ENCODE peak calls at places on chromosomes 2 and 18, in nine cellular contexts. K, J, M, Q, H, R, D, E and O are unnamed samples.

GRCh38 chr2:138814123-138814883 is 34.1 kb upstream of the NXPH2 start:
- DNase-seq in K (no peak), M (no peak), Q (peak; percentile 16), D (no peak), J (peak; percentile 4), R (no peak), H (peak; percentile 13), E (no peak), O (peak; percentile 5)

GRCh38 chr18:8730080-8730827 is 24.9 kb downstream of the MTCL1 start:
- DNase-seq in Q (no peak), R (no peak), J (peak; percentile 83), D (no peak), E (no peak), M (no peak), H (no peak), K (peak; percentile 84), O (no peak)

GRCh38 chr18:12074734-12075133 is 18.9 kb upstream of the ANKRD62 start:
- DNase-seq in M (no peak), J (no peak), K (no peak), D (no peak), Q (no peak), H (peak; percentile 24), E (no peak), R (peak; percentile 14), O (no peak)

GRCh38 chr2:1581965-1582625 is 162.2 kb downstream of the PXDN start:
- DNase-seq in D (no peak), H (peak; percentile 26), Q (no peak), E (no peak), M (no peak), R (peak; percentile 70), K (no peak), J (no peak), O (no peak)

GRCh38 chr2:157182834-157183396 is 74.6 kb upstream of the GALNT5 start:
- DNase-seq in R (peak; percentile 86), M (no peak), J (peak; percentile 87), E (no peak), D (no peak), H (no peak), Q (no peak), K (no peak), O (no peak)

GRCh38 chr2:219041252-219041651 is at the start of gene CFAP65:
- DNase-seq in M (no peak), E (no peak), R (peak; percentile 70), D (no peak), K (no peak), Q (peak; percentile 61), H (peak; percentile 83), J (peak; percentile 50), O (peak; percentile 88)

GRCh38 chr2:97068074-97068473 is 26.6 kb downstream of the FAHD2B start:
- DNase-seq in J (no peak), D (no peak), E (no peak), Q (no peak), H (no peak), M (no peak), R (no peak), K (no peak), O (no peak)

GRCh38 chr2:172792711-172793110 is 57.1 kb downstream of the RAPGEF4 start:
- DNase-seq in M (no peak), J (no peak), E (no peak), R (peak; percentile 21), K (no peak), Q (no peak), H (no peak), D (no peak), O (no peak)

GRCh38 chr2:121329786-121330185 is 44.8 kb upstream of the TFCP2L1 start:
- DNase-seq in K (no peak), M (peak; percentile 57), D (no peak), H (no peak), R (no peak), E (no peak), Q (no peak), J (no peak), O (no peak)

GRCh38 chr2:45007961-45008295 is 1.3 kb downstream of the SIX2 start:
- DNase-seq in E (no peak), D (no peak), Q (no peak), J (no peak), H (peak; percentile 15), K (no peak), R (no peak), M (no peak), O (no peak)

GRCh38 chr2:206616141-206616540 is 26.1 kb upstream of the FAM237A start:
- DNase-seq in Q (no peak), H (no peak), M (no peak), E (no peak), D (no peak), K (no peak), R (no peak), J (peak; percentile 9), O (no peak)

GRCh38 chr2:159078443-159078842 is 110.0 kb downstream of the TANC1 start:
- DNase-seq in M (no peak), K (no peak), H (no peak), Q (no peak), E (no peak), D (no peak), J (no peak), R (no peak), O (no peak)

GRCh38 chr2:159074605-159075004 is 106.2 kb downstream of the TANC1 start:
- DNase-seq in M (no peak), J (no peak), E (no peak), H (no peak), Q (no peak), R (no peak), D (no peak), K (no peak), O (no peak)

GRCh38 chr2:159075726-159076125 is 107.3 kb downstream of the TANC1 start:
- DNase-seq in K (no peak), E (no peak), J (no peak), M (no peak), R (no peak), D (no peak), Q (no peak), H (no peak), O (no peak)

GRCh38 chr2:159077869-159078268 is 109.4 kb downstream of the TANC1 start:
- DNase-seq in R (no peak), H (no peak), J (no peak), D (no peak), Q (no peak), E (no peak), M (no peak), K (no peak), O (no peak)

DNA sequence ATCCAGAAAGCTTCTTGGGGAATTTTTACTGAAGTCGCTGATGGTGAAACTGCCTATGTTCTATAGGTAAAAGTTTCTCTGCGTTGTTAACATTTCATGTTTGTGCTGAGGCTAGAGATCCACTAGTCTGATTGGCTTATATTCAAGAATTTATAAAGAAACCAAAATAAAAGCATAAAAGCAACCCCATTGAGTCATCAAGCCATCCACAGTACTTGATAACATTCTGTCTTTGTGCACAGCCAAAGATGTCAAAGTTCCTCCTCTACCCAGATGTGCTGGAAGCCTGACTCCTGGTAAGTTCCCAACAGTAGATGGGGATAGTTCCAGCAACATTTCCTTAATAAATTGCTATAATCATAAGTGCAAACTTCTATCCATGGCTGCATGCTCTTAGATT is 107.8 kb downstream of the TANC1 start:
- DNase-seq in M (no peak), K (no peak), J (peak; percentile 63), R (peak; percentile 66), D (peak; percentile 44), H (no peak), Q (no peak), E (no peak), O (no peak)
- H3K4me3 ChIP-seq in M (no peak overlapping the region), K (no peak overlapping the region), J (no peak overlapping the region), R (no peak overlapping the region), D (no peak overlapping the region), H (no peak overlapping the region), Q (no peak overlapping the region), E (no peak overlapping the region), O (no peak overlapping the region)

DNA sequence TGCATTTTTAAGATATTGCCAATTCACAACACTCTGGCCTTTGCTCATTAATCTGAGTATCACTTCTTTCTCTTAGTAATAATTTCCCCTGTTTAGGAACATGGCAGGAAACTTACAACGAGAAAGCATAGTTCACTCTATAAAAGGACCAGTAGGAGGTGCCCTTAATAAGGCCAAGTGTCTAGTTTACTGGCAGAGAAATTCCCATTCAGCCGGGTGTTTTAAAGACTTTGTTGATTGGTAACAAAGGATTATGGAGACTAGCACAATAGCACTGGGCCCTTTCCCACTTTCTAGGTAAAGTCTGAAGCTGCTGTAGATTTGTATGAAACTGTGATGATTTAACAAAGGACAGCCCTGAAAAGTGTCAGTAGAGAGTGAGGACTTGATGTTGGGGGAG is 3.1 kb downstream of the DCC start:
- DNase-seq in J (no peak), R (no peak), M (no peak), H (peak; percentile 71), K (no peak), Q (peak; percentile 24), D (no peak), E (no peak), O (peak; percentile 13)
- H3K27me3 ChIP-seq in J (peaks cover 58% of the 10 kb centered on the region), R (peaks cover 44% of the 10 kb centered on the region), M (peaks cover 35% of the 10 kb centered on the region), H (peaks cover 48% of the 10 kb centered on the region), K (peaks cover 3% of the 10 kb centered on the region), Q (peaks cover 19% of the 10 kb centered on the region), D (no peaks in the 10 kb centered on the region), E (peaks cover 13% of the 10 kb centered on the region), O (peaks cover 30% of the 10 kb centered on the region)

GRCh38 chr2:177352441-177353070 is 40.0 kb upstream of the AGPS start:
- DNase-seq in E (no peak), K (no peak), Q (no peak), H (no peak), D (no peak), R (peak; percentile 24), M (no peak), J (no peak), O (no peak)
- H3K4me3 ChIP-seq in E (no peak overlapping the region), K (no peak overlapping the region), Q (no peak overlapping the region), H (no peak overlapping the region), D (no peak overlapping the region), R (no peak overlapping the region), M (no peak overlapping the region), J (no peak overlapping the region), O (no peak overlapping the region)

DNA sequence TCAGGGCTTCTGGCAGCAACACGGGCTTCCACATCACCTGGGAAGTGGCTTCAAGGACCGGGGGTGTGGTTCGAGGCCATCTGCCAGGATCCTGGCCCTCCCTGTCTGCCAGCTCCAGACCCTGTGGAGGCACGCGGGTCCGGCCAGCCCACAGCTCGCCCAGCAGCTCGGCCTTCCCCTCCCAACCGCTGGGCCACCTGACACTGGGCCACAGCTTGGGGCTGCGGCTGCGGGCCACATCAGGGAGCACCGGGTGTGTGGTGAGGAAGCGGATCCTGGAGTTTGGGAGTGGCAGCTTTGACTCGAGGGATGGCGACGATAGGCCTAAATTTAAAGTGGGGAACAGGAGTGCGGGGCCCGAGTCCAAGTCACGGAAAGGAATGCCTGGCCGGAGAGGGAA is 6.9 kb downstream of the C2orf81 start:
- DNase-seq in D (no peak), J (no peak), H (no peak), E (no peak), K (no peak), R (no peak), M (no peak), Q (no peak), O (no peak)
- H3K27me3 ChIP-seq in D (no peaks in the 10 kb centered on the region), J (no peaks in the 10 kb centered on the region), H (no peaks in the 10 kb centered on the region), E (no peaks in the 10 kb centered on the region), K (no peaks in the 10 kb centered on the region), R (no peaks in the 10 kb centered on the region), M (no peaks in the 10 kb centered on the region), Q (no peaks in the 10 kb centered on the region), O (no peaks in the 10 kb centered on the region)